ENCODE peak calls at places on chromosomes 12 and 14, in seven cellular contexts. X is endothelial cell, K is osteoblast, Q is RWPE2, P is ovary, W is WTC11, J is neural crest cell. Y is an unnamed sample.

GRCh38 chr12:92558806-92559205 is 144.0 kb upstream of the PLEKHG7 start:
- DNase-seq in X (no peak), K (no peak), Q (no peak), P (no peak), W (no peak), J (no peak), Y (no peak)

GRCh38 chr14:95679148-95679547 is 7.1 kb upstream of the TCL1B start:
- DNase-seq in X (no peak), K (no peak), Q (no peak), P (no peak), W (no peak), J (no peak), Y (no peak)

GRCh38 chr14:99317231-99318090 is 45.5 kb upstream of the BCL11B start:
- DNase-seq in X (no peak), K (no peak), Q (no peak), P (no peak), W (no peak), J (no peak), Y (no peak)

GRCh38 chr12:45051490-45052105 is 699 bp upstream of the DBX2 start:
- DNase-seq in X (no peak), K (peak), Q (no peak), P (no peak), W (no peak), J (no peak), Y (no peak)

GRCh38 chr14:41636492-41637392 is 30.1 kb downstream of the LRFN5 start:
- DNase-seq in X (no peak), K (no peak), Q (no peak), P (no peak), W (no peak), J (no peak), Y (no peak)

GRCh38 chr12:46664771-46665287 is 161.0 kb downstream of the SLC38A4 start:
- DNase-seq in X (no peak), K (no peak), Q (no peak), P (no peak), W (no peak), J (no peak), Y (no peak)

GRCh38 chr14:101719708-101720107 is 41.8 kb upstream of the PPP2R5C start:
- DNase-seq in X (no peak), K (peak), Q (peak), P (no peak), W (no peak), J (no peak), Y (no peak)

GRCh38 chr12:72191761-72192160 is 80.4 kb upstream of the TRHDE start:
- DNase-seq in X (no peak), K (no peak), Q (no peak), P (no peak), W (no peak), J (no peak), Y (no peak)

GRCh38 chr12:57093412-57094193 is 4.7 kb downstream of the NAB2 start:
- DNase-seq in X (peak), K (peak), Q (no peak), P (peak), W (peak), J (peak), Y (peak)

GRCh38 chr12:7162691-7163114 is 26.8 kb upstream of the PEX5 start:
- DNase-seq in X (peak), K (peak), Q (no peak), P (no peak), W (peak), J (no peak), Y (no peak)

GRCh38 chr12:124938606-124939427 is 24.4 kb upstream of the UBC start:
- DNase-seq in X (peak), K (no peak), Q (no peak), P (peak), W (peak), J (no peak), Y (peak)

GRCh38 chr14:77120771-77121743 is 20.5 kb downstream of the ZDHHC22 start:
- DNase-seq in X (no peak), K (peak), Q (no peak), P (peak), W (no peak), J (no peak), Y (no peak)

GRCh38 chr12:40152783-40153383 is 47.0 kb upstream of the SLC2A13 start:
- DNase-seq in X (peak), K (no peak), Q (no peak), P (peak), W (peak), J (peak), Y (peak)

GRCh38 chr14:42140001-42140400 is 533.3 kb downstream of the LRFN5 start:
- DNase-seq in X (no peak), K (peak), Q (no peak), P (no peak), W (no peak), J (no peak), Y (no peak)

GRCh38 chr14:99324291-99324690 is 52.3 kb upstream of the BCL11B start:
- DNase-seq in X (no peak), K (no peak), Q (no peak), P (no peak), W (no peak), J (no peak), Y (no peak)

GRCh38 chr12:12384601-12385321 is 27.9 kb downstream of the BORCS5 start:
- DNase-seq in X (no peak), K (no peak), Q (no peak), P (no peak), W (peak), J (no peak), Y (no peak)

GRCh38 chr14:68628605-68629310 is 164.1 kb downstream of the ZFP36L1 start:
- DNase-seq in X (no peak), K (no peak), Q (peak), P (no peak), W (peak), J (no peak), Y (no peak)

GRCh38 chr12:100895197-100895596 is 100.6 kb downstream of the ANO4 start:
- DNase-seq in X (no peak), K (no peak), Q (no peak), P (no peak), W (no peak), J (no peak), Y (no peak)

GRCh38 chr12:89760783-89761182 is 52.1 kb upstream of the ATP2B1 start:
- DNase-seq in X (no peak), K (no peak), Q (no peak), P (no peak), W (no peak), J (no peak), Y (no peak)

GRCh38 chr12:119808441-119808840 is 68.7 kb downstream of the CIT start:
- DNase-seq in X (no peak), K (peak), Q (no peak), P (no peak), W (no peak), J (no peak), Y (no peak)

GRCh38 chr14:100271247-100271939 is 32.4 kb downstream of the YY1 start:
- DNase-seq in X (no peak), K (peak), Q (no peak), P (no peak), W (no peak), J (no peak), Y (no peak)

GRCh38 chr14:32564591-32564990 is 235.5 kb downstream of the AKAP6 start:
- DNase-seq in X (no peak), K (no peak), Q (no peak), P (no peak), W (no peak), J (no peak), Y (no peak)

GRCh38 chr12:48107252-48107613 is 1.4 kb upstream of the SENP1 start:
- DNase-seq in X (no peak), K (no peak), Q (no peak), P (no peak), W (no peak), J (no peak), Y (no peak)

GRCh38 chr14:33941727-33942126 is 9.1 kb downstream of the EGLN3 start:
- DNase-seq in X (no peak), K (no peak), Q (no peak), P (no peak), W (no peak), J (no peak), Y (no peak)
- TF ChIP-seq CTCF in X (no peak), K (no peak), Q (no peak), P (no peak), W (no peak), J (no peak), Y (no peak)

GRCh38 chr12:23221066-23221465 is 596.1 kb downstream of the ETNK1 start:
- DNase-seq in X (peak), K (peak), Q (no peak), P (no peak), W (peak), J (no peak), Y (no peak)
- TF ChIP-seq CTCF in X (no peak), K (peak), Q (no peak), P (no peak), W (peak), J (peak), Y (no peak)

GRCh38 chr14:66972469-66972868 is 216.8 kb upstream of the GARIN2 start:
- DNase-seq in X (no peak), K (no peak), Q (no peak), P (no peak), W (no peak), J (no peak), Y (no peak)
- TF ChIP-seq CTCF in X (no peak), K (no peak), Q (no peak), P (no peak), W (no peak), J (no peak), Y (no peak)

GRCh38 chr14:57189070-57189469 is 79.6 kb downstream of the EXOC5 start:
- DNase-seq in X (no peak), K (peak), Q (no peak), P (no peak), W (no peak), J (no peak), Y (no peak)
- TF ChIP-seq CTCF in X (no peak), K (peak), Q (peak), P (peak), W (no peak), J (peak), Y (no peak)

GRCh38 chr14:92199763-92200162 is 78.0 kb downstream of the CPSF2 start:
- DNase-seq in X (no peak), K (no peak), Q (no peak), P (no peak), W (no peak), J (no peak), Y (no peak)
- TF ChIP-seq CTCF in X (no peak), K (no peak), Q (no peak), P (no peak), W (no peak), J (no peak), Y (peak)

DNA sequence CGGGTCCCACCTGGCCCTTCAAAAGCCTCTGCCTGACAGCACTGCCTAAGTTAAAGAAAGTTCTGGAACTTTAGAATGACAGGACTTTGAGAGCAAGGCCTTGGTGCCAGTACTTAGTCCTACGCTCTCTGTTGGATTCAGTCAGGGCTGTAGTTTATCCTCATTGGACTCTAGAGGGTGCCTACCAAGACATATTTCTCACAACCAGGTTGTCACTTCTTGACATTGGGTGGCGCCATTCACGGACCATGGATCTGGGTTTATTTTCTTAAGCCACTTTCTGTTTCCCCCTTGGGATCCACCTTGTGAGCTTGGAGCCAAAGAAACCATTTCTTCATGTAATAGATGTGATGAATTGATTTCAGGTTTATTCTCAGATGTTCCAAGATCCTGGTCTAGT is 787.0 kb upstream of the TBX3 start:
- DNase-seq in X (no peak), K (no peak), Q (no peak), P (no peak), W (no peak), J (no peak), Y (no peak)
- TF ChIP-seq CTCF in X (no peak), K (no peak), Q (no peak), P (no peak), W (no peak), J (no peak), Y (no peak)

GRCh38 chr14:73663548-73664212 is 18.9 kb downstream of the DNAL1 start:
- DNase-seq in X (no peak), K (no peak), Q (no peak), P (no peak), W (no peak), J (no peak), Y (no peak)

GRCh38 chr14:73665130-73665529 is 20.3 kb downstream of the DNAL1 start:
- DNase-seq in X (no peak), K (no peak), Q (no peak), P (no peak), W (no peak), J (no peak), Y (no peak)

GRCh38 chr14:73660511-73660910 is 15.7 kb downstream of the DNAL1 start:
- DNase-seq in X (no peak), K (no peak), Q (no peak), P (no peak), W (no peak), J (no peak), Y (no peak)

GRCh38 chr14:73661872-73662271 is 17.1 kb downstream of the DNAL1 start:
- DNase-seq in X (no peak), K (no peak), Q (no peak), P (no peak), W (no peak), J (no peak), Y (no peak)

DNA sequence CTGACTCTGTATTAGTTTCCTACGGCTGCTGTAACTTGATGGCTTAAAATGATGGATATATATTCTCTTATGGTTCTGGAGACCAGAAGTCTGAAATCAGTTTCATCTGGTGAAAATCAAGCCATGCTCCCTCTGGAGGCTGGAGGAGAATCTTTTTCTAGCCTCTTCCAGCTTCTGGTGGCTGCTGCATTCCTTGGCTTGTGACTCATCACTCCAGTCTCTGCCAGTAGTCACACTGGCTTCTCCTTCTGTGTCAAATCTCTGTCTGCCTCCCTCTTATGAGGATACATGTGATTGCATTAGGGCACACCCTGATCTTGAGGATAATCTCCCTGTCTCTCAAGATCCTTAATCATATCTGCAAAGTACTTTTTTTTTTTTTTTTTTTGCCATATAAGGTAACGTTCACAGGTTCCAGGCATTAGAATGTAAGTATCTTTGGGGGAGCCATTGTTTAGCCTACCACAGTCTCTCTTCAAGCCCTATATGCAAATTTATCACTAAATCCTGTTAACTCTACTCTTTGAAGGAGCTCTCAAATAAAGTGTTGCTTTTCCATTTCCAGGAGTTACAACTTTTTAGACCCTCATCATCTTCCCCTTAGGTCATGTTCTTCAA is 17.8 kb downstream of the DNAL1 start:
- DNase-seq in X (no peak), K (no peak), Q (peak), P (no peak), W (peak), J (no peak), Y (no peak)
- TF ChIP-seq CTCF in X (no peak), K (peak), Q (peak), P (no peak), W (no peak), J (peak), Y (no peak)

Y was measured in heart left ventricle.